ENCODE peak calls at places on chromosomes 7 and 10, in six cellular contexts. B is HCT116, U is K562, Z is GM12878, S is HepG2, V is H1. H is an unnamed sample.

GRCh38 chr7:16891874-16892620 is 10.3 kb upstream of the AGR3 start:
- DNase-seq in V (no peak), Z (no peak), U (no peak), S (no peak), B (no peak), H (no peak)

GRCh38 chr10:7471720-7472367 is 61.0 kb upstream of the SFMBT2 start:
- DNase-seq in V (no peak), Z (peak), U (no peak), S (no peak), B (no peak), H (no peak)

GRCh38 chr7:100568936-100569844 is 4.5 kb downstream of the SAP25 start:
- DNase-seq in Z (no peak), U (peak), V (peak), B (no peak), S (peak), H (peak)

GRCh38 chr10:15088428-15089261 is at the start of gene ACBD7:
- DNase-seq in B (peak), Z (no peak), V (peak), S (peak), U (peak), H (peak)

GRCh38 chr10:31706921-31707571 is 221.6 kb downstream of the ARHGAP12 start:
- DNase-seq in U (no peak), B (no peak), Z (no peak), V (no peak), S (no peak), H (no peak)

GRCh38 chr7:6650521-6651011 is 13.4 kb downstream of the ZNF316 start:
- DNase-seq in V (no peak), B (no peak), Z (no peak), S (no peak), U (no peak), H (no peak)

GRCh38 chr10:105183506-105183905 is 542.4 kb downstream of the SORCS3 start:
- DNase-seq in V (no peak), B (no peak), Z (no peak), U (no peak), S (no peak), H (no peak)

GRCh38 chr7:140062118-140062527 is 628 bp downstream of the PARP12 start:
- DNase-seq in U (peak), B (no peak), V (peak), Z (no peak), S (no peak), H (no peak)

GRCh38 chr10:70771311-70772194 is 13.6 kb downstream of the TBATA start:
- DNase-seq in B (no peak), S (no peak), V (peak), Z (no peak), U (no peak), H (no peak)

GRCh38 chr10:17003151-17003550 is 126.5 kb downstream of the CUBN start:
- DNase-seq in V (no peak), S (no peak), U (peak), Z (no peak), B (no peak), H (no peak)

GRCh38 chr7:130894146-130895005 is 160.4 kb upstream of the KLF14 start:
- DNase-seq in Z (no peak), V (no peak), B (peak), S (peak), U (peak), H (no peak)

GRCh38 chr10:22252801-22253577 is 35.2 kb upstream of the EBLN1 start:
- DNase-seq in V (peak), S (no peak), Z (no peak), B (no peak), U (no peak), H (no peak)

GRCh38 chr10:77313066-77313750 is 324.4 kb downstream of the KCNMA1 start:
- DNase-seq in V (no peak), S (no peak), B (no peak), Z (no peak), U (no peak), H (no peak)

GRCh38 chr7:42843209-42843800 is 68.6 kb downstream of the C7orf25 start:
- DNase-seq in Z (no peak), B (peak), U (peak), S (peak), V (no peak), H (peak)

GRCh38 chr10:110006358-110007170 is 1.2 kb upstream of the ADD3 start:
- DNase-seq in B (no peak), Z (no peak), S (peak), U (peak), V (no peak), H (no peak)

GRCh38 chr10:110762849-110763211 is 108.9 kb upstream of the PDCD4 start:
- DNase-seq in S (no peak), Z (no peak), U (no peak), V (no peak), B (no peak), H (no peak)

GRCh38 chr7:92421676-92422435 is 25.4 kb upstream of the GATAD1 start:
- DNase-seq in B (no peak), S (no peak), Z (no peak), U (peak), V (no peak), H (no peak)

GRCh38 chr7:114818501-114818900 is 103.4 kb upstream of the MDFIC start:
- DNase-seq in S (no peak), V (no peak), Z (no peak), U (no peak), B (peak), H (no peak)

GRCh38 chr7:42238709-42239395 is 1.8 kb upstream of the GLI3 start:
- DNase-seq in Z (no peak), B (no peak), U (no peak), V (no peak), S (no peak), H (no peak)

DNA sequence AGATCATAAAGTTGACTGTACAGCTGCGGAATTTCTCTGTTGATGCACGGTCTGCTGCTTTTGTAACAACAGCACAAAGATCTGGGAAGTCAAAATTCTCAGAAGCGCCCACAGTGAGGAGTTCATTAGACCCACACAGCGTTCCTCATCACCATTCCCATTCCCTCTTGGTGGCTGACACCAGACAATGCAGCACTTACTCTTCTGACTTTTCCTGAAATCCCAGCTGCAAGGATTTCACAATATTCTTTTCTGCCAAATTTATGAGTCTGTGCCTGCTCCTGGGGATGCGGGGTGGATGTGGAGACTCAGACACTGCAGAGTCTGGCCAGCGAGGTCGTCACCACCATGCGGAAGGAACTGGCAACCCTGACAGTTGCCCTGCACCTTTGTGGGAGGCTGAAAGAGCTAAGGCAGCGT is 233.9 kb downstream of the FANK1 start:
- DNase-seq in S (no peak), B (no peak), V (no peak), Z (no peak), U (no peak), H (no peak)
- TF ChIP-seq ZNF274 in S (no peak), B (no peak), V (no peak), Z (no peak), U (no peak), H (no peak)

GRCh38 chr7:18429547-18429946 is 66.0 kb upstream of the HDAC9 start:
- DNase-seq in U (no peak), B (no peak), S (no peak), V (no peak), Z (no peak), H (no peak)

GRCh38 chr7:18425227-18425626 is 70.3 kb upstream of the HDAC9 start:
- DNase-seq in V (no peak), U (no peak), S (no peak), Z (no peak), B (no peak), H (no peak)

GRCh38 chr7:18430810-18431209 is 64.7 kb upstream of the HDAC9 start:
- DNase-seq in B (no peak), U (no peak), Z (no peak), V (no peak), S (no peak), H (no peak)

GRCh38 chr7:18425873-18426520 is 69.6 kb upstream of the HDAC9 start:
- DNase-seq in S (no peak), V (no peak), U (no peak), B (no peak), Z (no peak), H (no peak)

GRCh38 chr7:18426564-18427226 is 68.9 kb upstream of the HDAC9 start:
- DNase-seq in U (no peak), S (no peak), V (no peak), Z (no peak), B (no peak), H (no peak)
- TF ChIP-seq ZNF274 in U (no peak), S (no peak), V (no peak), Z (no peak), B (no peak), H (no peak)

GRCh38 chr10:84494849-84495180 is 166.4 kb downstream of the CCSER2 start:
- DNase-seq in S (no peak), B (no peak), U (no peak), Z (no peak), V (no peak), H (no peak)

GRCh38 chr10:84497978-84498377 is 169.6 kb downstream of the CCSER2 start:
- DNase-seq in S (peak), B (no peak), U (no peak), Z (no peak), V (no peak), H (no peak)

GRCh38 chr10:84499846-84500245 is 171.5 kb downstream of the CCSER2 start:
- DNase-seq in V (no peak), U (no peak), Z (no peak), B (no peak), S (no peak), H (peak)

DNA sequence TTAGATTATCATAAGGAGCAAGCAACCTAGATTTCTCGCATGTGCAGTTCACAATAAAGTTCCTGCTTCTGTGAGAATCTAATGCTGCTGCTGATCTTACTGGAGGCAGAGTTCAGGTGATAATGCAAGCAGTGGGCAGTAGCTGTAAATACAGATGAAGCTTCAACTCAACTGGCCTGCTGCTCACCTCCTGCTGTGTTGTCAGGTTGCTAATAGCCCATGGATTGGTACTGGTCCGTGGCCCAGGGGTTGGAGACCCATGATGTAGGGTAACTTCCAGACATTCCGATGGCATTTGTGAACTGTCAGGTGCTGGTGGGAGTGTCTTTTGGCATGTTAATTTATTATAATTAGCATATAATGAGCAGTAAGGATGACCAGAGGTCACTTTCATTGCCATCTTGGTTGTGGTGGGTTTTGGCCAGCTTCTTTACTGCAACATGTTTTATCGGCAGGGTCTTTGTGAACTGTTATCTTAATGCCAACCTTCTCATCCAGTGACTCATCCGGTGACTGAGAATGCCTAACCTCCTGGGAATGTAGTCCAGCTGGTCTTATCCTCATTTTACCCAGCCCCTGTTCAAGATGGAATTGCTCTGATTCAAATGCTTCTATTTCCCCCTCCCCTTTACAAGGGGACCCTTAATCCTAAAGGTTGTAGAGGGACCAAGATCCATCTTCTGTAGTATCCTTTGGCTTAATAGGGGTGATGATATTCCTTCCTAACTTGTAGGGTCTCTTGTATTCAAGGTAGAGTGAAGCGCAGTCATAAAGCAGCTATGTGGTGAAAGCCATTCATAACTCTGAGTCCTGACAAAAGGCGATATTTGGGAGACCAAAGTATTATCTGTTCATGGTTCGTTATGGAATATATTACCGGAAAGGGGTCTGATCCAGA is 165.8 kb downstream of the CCSER2 start:
- DNase-seq in V (no peak), Z (no peak), B (peak), U (no peak), S (no peak), H (no peak)
- TF ChIP-seq ZNF274 in V (no peak), Z (no peak), B (no peak), U (no peak), S (no peak), H (no peak)

DNA sequence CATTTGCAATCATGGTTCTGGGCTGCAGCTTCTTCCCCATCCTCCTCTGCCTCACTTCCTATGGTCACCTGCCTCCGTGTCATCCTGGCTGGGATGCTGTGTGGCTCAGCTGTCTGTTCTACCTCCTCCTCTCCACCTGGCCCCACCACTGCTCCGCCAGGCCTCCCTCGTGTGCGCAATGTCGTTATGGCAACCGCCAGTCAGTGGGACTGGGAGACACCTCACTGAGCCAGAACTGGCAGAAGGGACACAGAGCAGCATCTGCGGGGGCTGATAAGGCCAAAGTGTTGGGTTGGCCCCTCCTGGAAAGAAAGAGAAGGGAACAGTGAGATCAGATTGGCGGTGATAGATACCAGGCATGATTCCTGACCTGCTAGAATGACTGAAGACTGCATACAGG is 527.5 kb downstream of the INHBA start:
- DNase-seq in B (no peak), Z (no peak), S (no peak), U (peak), V (no peak), H (no peak)
- TF ChIP-seq ZNF274 in B (no peak), Z (no peak), S (no peak), U (no peak), V (no peak), H (no peak)

GRCh38 chr10:68192113-68192512 is 39.8 kb downstream of the ATOH7 start:
- DNase-seq in S (no peak), Z (no peak), V (no peak), B (no peak), U (no peak), H (no peak)
- TF ChIP-seq ZNF274 in S (no peak), Z (no peak), V (no peak), B (no peak), U (no peak), H (no peak)

DNA sequence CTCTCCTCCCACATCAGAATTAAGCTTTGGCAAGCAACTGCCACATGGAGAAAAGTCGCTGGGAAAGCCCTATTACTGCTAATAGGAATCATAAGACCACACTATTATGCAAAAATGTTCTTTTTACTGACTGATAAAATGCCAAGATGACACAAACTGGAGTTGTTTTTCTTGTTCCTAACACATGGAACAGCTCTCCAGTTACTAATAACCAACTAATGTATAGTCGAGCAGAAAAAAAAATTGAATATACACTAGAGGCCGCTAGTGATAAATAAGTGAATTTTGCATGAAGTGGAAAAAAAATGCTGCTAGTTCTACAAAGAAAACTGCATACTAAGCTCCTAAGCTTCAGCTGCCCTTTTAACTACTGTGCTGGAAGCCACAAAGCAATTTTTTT is 165.6 kb downstream of the TPK1 start:
- DNase-seq in U (peak), V (no peak), B (peak), Z (no peak), S (no peak), H (no peak)
- TF ChIP-seq ZNF274 in U (no peak), V (no peak), B (no peak), Z (no peak), S (no peak), H (no peak)

GRCh38 chr7:36002900-36003299 is 150.2 kb upstream of the EEPD1 start:
- DNase-seq in B (no peak), Z (no peak), S (no peak), U (no peak), V (no peak), H (no peak)

GRCh38 chr7:36005876-36006275 is 147.2 kb upstream of the EEPD1 start:
- DNase-seq in V (no peak), B (no peak), U (no peak), S (no peak), Z (no peak), H (no peak)

GRCh38 chr7:36003343-36003742 is 149.7 kb upstream of the EEPD1 start:
- DNase-seq in B (no peak), V (no peak), U (no peak), Z (no peak), S (no peak), H (no peak)

GRCh38 chr7:36006656-36007229 is 146.3 kb upstream of the EEPD1 start:
- DNase-seq in U (no peak), V (no peak), Z (no peak), S (no peak), B (no peak), H (no peak)

DNA sequence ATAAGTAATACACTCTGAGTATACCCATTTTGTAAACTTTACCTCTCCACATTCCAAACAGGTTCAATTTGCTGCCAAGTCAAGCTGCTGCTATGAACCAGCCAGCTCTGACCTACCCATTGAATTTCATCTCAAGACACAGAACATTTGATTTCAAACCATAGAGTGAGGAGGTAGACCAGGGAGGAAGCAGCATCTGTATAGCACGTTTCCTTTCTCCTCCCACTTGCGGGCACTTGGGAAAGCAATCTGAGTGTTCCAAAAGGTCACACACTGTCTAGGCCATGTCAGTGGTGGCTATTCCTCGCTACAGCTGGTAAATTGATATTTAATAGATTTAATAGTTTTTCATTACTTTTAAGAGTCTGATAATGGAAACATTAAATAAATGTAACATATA is 147.8 kb upstream of the EEPD1 start:
- DNase-seq in B (no peak), Z (no peak), V (no peak), S (no peak), U (no peak), H (no peak)
- TF ChIP-seq ZNF274 in B (no peak), Z (no peak), V (no peak), S (no peak), U (no peak), H (no peak)

H was measured in NT2/D1.